ENCODE peak calls at places on chromosomes 1 and 21, in eight cellular contexts. W is heart right ventricle; V is KBM-7; T is fibroblast of mammary gland; U is adipocyte; H is stimulated activated CD4-positive, alpha-beta T cell treated with anti-CD3 and anti-CD28 coated beads, Interleukin-1b, Interleukin-23, amount 100 ng/mL, for 24 hours; X is astrocyte; G is GM20000. Z is an unnamed sample.

GRCh38 chr1:178942285-178943218 is 71.7 kb upstream of the ANGPTL1 start:
- DNase-seq in W (no peak), V (peak), T (peak), U (peak), H (no peak), X (peak), G (no peak), Z (peak)

GRCh38 chr1:28173151-28173979 is 3.1 kb downstream of the PTAFR start:
- DNase-seq in W (no peak), V (no peak), T (peak), U (no peak), H (no peak), X (no peak), G (no peak), Z (no peak)

GRCh38 chr1:92211166-92211565 is 6.5 kb upstream of the C1orf146 start:
- DNase-seq in W (no peak), V (no peak), T (peak), U (peak), H (no peak), X (peak), G (no peak), Z (no peak)

GRCh38 chr1:236018885-236019453 is 45.9 kb downstream of the NID1 start:
- DNase-seq in W (peak), V (no peak), T (peak), U (peak), H (no peak), X (no peak), G (no peak), Z (peak)

GRCh38 chr1:87273291-87273690 is 55.4 kb upstream of the LMO4 start:
- DNase-seq in W (no peak), V (no peak), T (no peak), U (no peak), H (no peak), X (no peak), G (no peak), Z (no peak)

GRCh38 chr1:75305051-75305450 is 170.9 kb downstream of the LHX8 start:
- DNase-seq in W (no peak), V (no peak), T (no peak), U (no peak), H (no peak), X (no peak), G (no peak), Z (no peak)

GRCh38 chr21:45079351-45079750 is 5.0 kb downstream of the ADARB1 start:
- DNase-seq in W (no peak), V (no peak), T (no peak), U (no peak), H (no peak), X (no peak), G (no peak), Z (no peak)

GRCh38 chr1:57727121-57727520 is 303.3 kb upstream of the DAB1 start:
- DNase-seq in W (no peak), V (no peak), T (no peak), U (no peak), H (no peak), X (no peak), G (no peak), Z (no peak)

GRCh38 chr1:38046884-38047602 is 450 bp upstream of the POU3F1 start:
- DNase-seq in W (peak), V (peak), T (peak), U (peak), H (peak), X (peak), G (peak), Z (peak)

GRCh38 chr1:241627453-241628329 is 12.5 kb downstream of the CHML start:
- DNase-seq in W (no peak), V (peak), T (peak), U (peak), H (peak), X (peak), G (peak), Z (no peak)

GRCh38 chr1:23984417-23985186 is 4.5 kb upstream of the SRSF10 start:
- DNase-seq in W (no peak), V (no peak), T (peak), U (peak), H (no peak), X (peak), G (no peak), Z (no peak)

GRCh38 chr1:41513388-41513745 is 28.9 kb upstream of the EDN2 start:
- DNase-seq in W (no peak), V (no peak), T (no peak), U (no peak), H (no peak), X (no peak), G (no peak), Z (peak)

GRCh38 chr1:84961316-84961715 is 35.6 kb downstream of the MCOLN2 start:
- DNase-seq in W (no peak), V (no peak), T (no peak), U (no peak), H (no peak), X (no peak), G (no peak), Z (no peak)

GRCh38 chr1:173477286-173478098 is at the start of gene PRDX6:
- DNase-seq in W (peak), V (peak), T (peak), U (peak), H (no peak), X (peak), G (peak), Z (peak)

GRCh38 chr21:28632718-28633408 is 359.8 kb downstream of the LTN1 start:
- DNase-seq in W (no peak), V (no peak), T (peak), U (peak), H (no peak), X (peak), G (no peak), Z (no peak)

GRCh38 chr1:109509176-109510134 is at the start of gene AMIGO1:
- DNase-seq in W (peak), V (peak), T (peak), U (peak), H (peak), X (no peak), G (peak), Z (peak)

Z was measured in Right ventricle myocardium superior.